ENCODE peak calls at places on chromosomes 6 and 20, in seven cellular contexts. Z is H1, V is adrenal gland, M is choroid plexus epithelial cell, W is heart left ventricle, T is upper lobe of right lung, K is astrocyte. Y is an unnamed sample.

GRCh38 chr6:132314432-132314831 is 86.8 kb downstream of the MOXD1 start:
- DNase-seq in Z (no peak), V (no peak), M (no peak), W (no peak), T (no peak), K (no peak), Y (no peak)

GRCh38 chr20:23926941-23927872 is 47.7 kb upstream of the CST5 start:
- DNase-seq in Z (no peak), V (peak), M (peak), W (no peak), T (no peak), K (no peak), Y (no peak)

GRCh38 chr6:6866656-6867390 is 240.9 kb upstream of the RREB1 start:
- DNase-seq in Z (no peak), V (no peak), M (no peak), W (no peak), T (no peak), K (no peak), Y (no peak)

GRCh38 chr6:1624848-1625341 is 15.2 kb downstream of the FOXC1 start:
- DNase-seq in Z (no peak), V (peak), M (no peak), W (no peak), T (no peak), K (peak), Y (no peak)

GRCh38 chr6:116004841-116005507 is 55.7 kb downstream of the FRK start:
- DNase-seq in Z (no peak), V (no peak), M (no peak), W (peak), T (no peak), K (no peak), Y (no peak)

GRCh38 chr6:57262901-57263694 is 41.0 kb upstream of the RAB23 start:
- DNase-seq in Z (no peak), V (no peak), M (peak), W (no peak), T (no peak), K (peak), Y (no peak)

GRCh38 chr6:34349226-34349625 is 43.2 kb downstream of the NUDT3 start:
- DNase-seq in Z (no peak), V (no peak), M (no peak), W (no peak), T (no peak), K (no peak), Y (no peak)

GRCh38 chr6:141252828-141253608 is 879.7 kb upstream of the GJE1 start:
- DNase-seq in Z (no peak), V (no peak), M (peak), W (no peak), T (no peak), K (no peak), Y (no peak)

GRCh38 chr6:158757753-158758090 is 61.4 kb downstream of the EZR start:
- DNase-seq in Z (no peak), V (no peak), M (no peak), W (no peak), T (no peak), K (no peak), Y (no peak)

GRCh38 chr20:34512266-34512954 is 3.8 kb upstream of the DYNLRB1 start:
- DNase-seq in Z (no peak), V (no peak), M (no peak), W (no peak), T (no peak), K (peak), Y (no peak)

GRCh38 chr6:11357285-11357684 is 124.8 kb upstream of the NEDD9 start:
- DNase-seq in Z (no peak), V (no peak), M (no peak), W (no peak), T (no peak), K (no peak), Y (no peak)

GRCh38 chr20:44827401-44827800 is 17.1 kb upstream of the RIMS4 start:
- DNase-seq in Z (no peak), V (no peak), M (no peak), W (no peak), T (no peak), K (no peak), Y (no peak)
- H3K4me3 ChIP-seq in Z (no peak), V (no peak), M (no peak), W (no peak), T (no peak), K (no peak), Y (no peak)

DNA sequence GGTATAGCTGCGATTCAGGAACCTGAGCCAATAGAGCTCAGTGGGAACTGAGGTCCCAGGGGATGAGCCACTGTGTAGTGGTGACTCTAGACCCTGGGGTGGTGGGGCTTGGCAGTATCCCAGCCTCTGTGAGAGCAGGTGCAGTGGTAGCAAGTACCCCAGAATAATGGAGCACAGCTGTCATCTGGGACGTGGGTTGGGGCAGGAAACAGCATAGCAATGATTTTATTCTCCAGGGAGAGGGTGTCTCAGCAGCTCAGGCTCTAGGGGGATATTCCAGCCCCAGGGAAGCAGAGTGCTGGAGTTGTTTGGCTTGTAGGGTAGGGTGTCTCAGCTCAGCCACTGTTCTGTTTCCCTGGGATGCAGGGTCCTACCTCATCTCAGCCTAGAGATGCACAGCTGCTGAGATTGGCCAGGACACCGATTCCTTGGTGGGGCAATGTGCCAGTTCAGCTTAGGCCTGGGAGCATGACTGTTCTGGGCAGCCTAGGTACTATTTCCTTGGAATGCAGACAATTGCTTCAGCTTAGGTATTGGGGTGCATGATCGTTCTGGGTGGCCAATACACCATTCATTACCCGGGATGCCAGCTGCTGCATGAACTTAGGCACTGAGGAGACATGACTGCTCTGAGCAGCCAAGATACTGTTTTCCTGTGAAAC is 34.0 kb upstream of the NUP153 start:
- DNase-seq in Z (no peak), V (no peak), M (no peak), W (no peak), T (no peak), K (no peak), Y (no peak)
- TF ChIP-seq CTCF in Z (no peak), V (no peak), M (no peak), W (no peak), T (no peak), K (no peak), Y (no peak)

GRCh38 chr6:121791396-121792315 is 356.2 kb downstream of the GJA1 start:
- DNase-seq in Z (no peak), V (no peak), M (peak), W (no peak), T (no peak), K (no peak), Y (no peak)
- H3K4me3 ChIP-seq in Z (no peak), V (no peak), M (no peak), W (no peak), T (no peak), K (no peak), Y (no peak)

GRCh38 chr6:169019727-169020491 is 233.7 kb downstream of the THBS2 start:
- DNase-seq in Z (no peak), V (no peak), M (no peak), W (no peak), T (no peak), K (no peak), Y (no peak)
- TF ChIP-seq CTCF in Z (peak), V (no peak), M (peak), W (no peak), T (no peak), K (no peak), Y (no peak)

GRCh38 chr6:108671175-108671574 is 110.5 kb downstream of the FOXO3 start:
- DNase-seq in Z (no peak), V (no peak), M (no peak), W (no peak), T (no peak), K (no peak), Y (no peak)
- H3K4me3 ChIP-seq in Z (no peak), V (no peak), M (no peak), W (no peak), T (no peak), K (no peak), Y (no peak)

DNA sequence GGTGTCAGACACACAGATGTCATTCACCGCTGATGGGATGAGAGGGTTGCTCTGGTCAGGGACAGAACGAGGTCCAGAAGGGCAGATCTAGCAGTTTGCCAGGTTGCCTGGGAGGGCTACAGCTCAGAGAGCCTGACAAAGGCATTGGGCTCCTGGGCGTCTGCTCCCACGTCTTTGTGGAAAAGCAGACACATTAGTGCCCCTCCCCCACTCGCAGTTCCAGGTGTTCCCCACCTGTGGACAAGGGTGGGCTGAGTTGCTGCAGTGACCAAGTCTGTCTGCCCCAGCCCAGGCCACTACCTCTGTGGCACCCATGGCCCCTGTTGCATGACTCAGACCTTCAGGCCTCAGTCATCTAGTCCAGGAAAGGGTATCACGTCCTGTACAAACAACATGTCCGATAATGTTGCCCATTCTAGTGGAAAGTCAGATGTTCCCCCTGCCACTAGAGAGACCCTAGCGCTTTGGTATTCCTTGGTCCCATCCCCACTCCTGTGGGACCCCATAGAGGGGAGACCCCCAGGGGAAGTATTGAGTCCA is 37.4 kb downstream of the WRNIP1 start:
- DNase-seq in Z (no peak), V (no peak), M (no peak), W (no peak), T (no peak), K (no peak), Y (no peak)
- TF ChIP-seq CTCF in Z (no peak), V (no peak), M (no peak), W (no peak), T (no peak), K (no peak), Y (no peak)

Y was measured in GM12864.